ENCODE peak calls at places on chromosomes 3 and 15, in eight cellular contexts. One of them, this sample, is unnamed.

GRCh38 chr15:69160976-69161877 is 792 bp downstream of the GLCE start:
- DNase-seq in SK-N-SH: peak; percentile 66
- DNase-seq in cardiac muscle cell: peak; percentile 67
- DNase-seq in CD8-positive, alpha-beta memory T cell: peak; percentile 25
- DNase-seq in esophagus squamous epithelium: no peak
- DNase-seq in hepatocyte: peak; percentile 65
- DNase-seq in GM23248: peak; percentile 56
- DNase-seq in ovary: peak; percentile 55
- DNase-seq in this sample: peak; percentile 32

GRCh38 chr3:27861047-27862036 is 139.2 kb upstream of the EOMES start:
- DNase-seq in hepatocyte: no peak
- DNase-seq in esophagus squamous epithelium: no peak
- DNase-seq in CD8-positive, alpha-beta memory T cell: peak; percentile 34
- DNase-seq in GM23248: no peak
- DNase-seq in ovary: no peak
- DNase-seq in cardiac muscle cell: no peak
- DNase-seq in SK-N-SH: no peak
- DNase-seq in this sample: peak; percentile 35

GRCh38 chr3:58383904-58384303 is 49.7 kb downstream of the PDHB start:
- DNase-seq in SK-N-SH: no peak
- DNase-seq in cardiac muscle cell: no peak
- DNase-seq in esophagus squamous epithelium: no peak
- DNase-seq in ovary: no peak
- DNase-seq in CD8-positive, alpha-beta memory T cell: no peak
- DNase-seq in hepatocyte: peak; percentile 41
- DNase-seq in GM23248: peak; percentile 99
- DNase-seq in this sample: no peak

GRCh38 chr3:183378545-183378944 is 49.9 kb downstream of the MCF2L2 start:
- DNase-seq in ovary: no peak
- DNase-seq in SK-N-SH: no peak
- DNase-seq in GM23248: no peak
- DNase-seq in cardiac muscle cell: no peak
- DNase-seq in esophagus squamous epithelium: no peak
- DNase-seq in CD8-positive, alpha-beta memory T cell: no peak
- DNase-seq in hepatocyte: no peak
- DNase-seq in this sample: no peak

GRCh38 chr15:75884041-75884440 is 19.6 kb upstream of the FBXO22 start:
- DNase-seq in cardiac muscle cell: no peak
- DNase-seq in SK-N-SH: no peak
- DNase-seq in esophagus squamous epithelium: no peak
- DNase-seq in hepatocyte: no peak
- DNase-seq in CD8-positive, alpha-beta memory T cell: no peak
- DNase-seq in GM23248: peak; percentile 75
- DNase-seq in ovary: no peak
- DNase-seq in this sample: no peak

GRCh38 chr15:99613887-99614642 is 48.3 kb downstream of the MEF2A start:
- DNase-seq in SK-N-SH: no peak
- DNase-seq in esophagus squamous epithelium: no peak
- DNase-seq in hepatocyte: no peak
- DNase-seq in GM23248: peak; percentile 45
- DNase-seq in ovary: no peak
- DNase-seq in cardiac muscle cell: no peak
- DNase-seq in CD8-positive, alpha-beta memory T cell: no peak
- DNase-seq in this sample: no peak

GRCh38 chr3:56919797-56920195 is 118.0 kb upstream of the ARHGEF3 start:
- DNase-seq in SK-N-SH: no peak
- DNase-seq in GM23248: no peak
- DNase-seq in esophagus squamous epithelium: no peak
- DNase-seq in ovary: no peak
- DNase-seq in hepatocyte: no peak
- DNase-seq in CD8-positive, alpha-beta memory T cell: no peak
- DNase-seq in cardiac muscle cell: no peak
- DNase-seq in this sample: no peak

GRCh38 chr3:7630925-7631324 is 770.0 kb downstream of the GRM7 start:
- DNase-seq in cardiac muscle cell: peak; percentile 7
- DNase-seq in ovary: peak; percentile 52
- DNase-seq in hepatocyte: peak; percentile 48
- DNase-seq in CD8-positive, alpha-beta memory T cell: no peak
- DNase-seq in GM23248: no peak
- DNase-seq in esophagus squamous epithelium: no peak
- DNase-seq in SK-N-SH: peak; percentile 79
- DNase-seq in this sample: no peak

GRCh38 chr3:183265157-183265642 is 12.1 kb downstream of the B3GNT5 start:
- DNase-seq in GM23248: no peak
- DNase-seq in cardiac muscle cell: no peak
- DNase-seq in SK-N-SH: no peak
- DNase-seq in esophagus squamous epithelium: no peak
- DNase-seq in CD8-positive, alpha-beta memory T cell: no peak
- DNase-seq in ovary: no peak
- DNase-seq in hepatocyte: no peak
- DNase-seq in this sample: no peak

GRCh38 chr3:46124216-46125143 is 83.6 kb downstream of the CCR1 start:
- DNase-seq in ovary: no peak
- DNase-seq in cardiac muscle cell: no peak
- DNase-seq in SK-N-SH: no peak
- DNase-seq in hepatocyte: no peak
- DNase-seq in esophagus squamous epithelium: no peak
- DNase-seq in GM23248: peak; percentile 22
- DNase-seq in CD8-positive, alpha-beta memory T cell: no peak
- DNase-seq in this sample: no peak

GRCh38 chr3:27353221-27353620 is 16.0 kb downstream of the NEK10 start:
- DNase-seq in ovary: no peak
- DNase-seq in SK-N-SH: no peak
- DNase-seq in GM23248: peak; percentile 48
- DNase-seq in esophagus squamous epithelium: no peak
- DNase-seq in hepatocyte: no peak
- DNase-seq in CD8-positive, alpha-beta memory T cell: no peak
- DNase-seq in cardiac muscle cell: no peak
- DNase-seq in this sample: no peak

GRCh38 chr15:88638626-88639372 is at the start of gene ISG20:
- DNase-seq in cardiac muscle cell: peak; percentile 64
- DNase-seq in ovary: peak; percentile 97
- DNase-seq in CD8-positive, alpha-beta memory T cell: peak; percentile 99
- DNase-seq in SK-N-SH: peak; percentile 50
- DNase-seq in GM23248: peak; percentile 97
- DNase-seq in esophagus squamous epithelium: peak; percentile 91
- DNase-seq in hepatocyte: peak; percentile 97
- DNase-seq in this sample: peak; percentile 91
- H3K4me1 ChIP-seq in cardiac muscle cell: no peaks in the 10 kb centered on the region
- H3K4me1 ChIP-seq in ovary: peaks cover 8% of the 10 kb centered on the region
- H3K4me1 ChIP-seq in CD8-positive, alpha-beta memory T cell: peaks cover 90% of the 10 kb centered on the region
- H3K4me1 ChIP-seq in SK-N-SH: peaks cover 8% of the 10 kb centered on the region
- H3K4me1 ChIP-seq in GM23248: peaks cover 8% of the 10 kb centered on the region
- H3K4me1 ChIP-seq in esophagus squamous epithelium: peaks cover 38% of the 10 kb centered on the region
- H3K4me1 ChIP-seq in hepatocyte: peaks cover 20% of the 10 kb centered on the region
- H3K4me1 ChIP-seq in this sample: peaks cover 81% of the 10 kb centered on the region

GRCh38 chr15:70859322-70859908 is 5.5 kb upstream of the LARP6 start:
- DNase-seq in SK-N-SH: no peak
- DNase-seq in esophagus squamous epithelium: no peak
- DNase-seq in ovary: no peak
- DNase-seq in cardiac muscle cell: no peak
- DNase-seq in hepatocyte: no peak
- DNase-seq in GM23248: no peak
- DNase-seq in CD8-positive, alpha-beta memory T cell: no peak
- DNase-seq in this sample: no peak
- H3K4me1 ChIP-seq in SK-N-SH: peaks cover 39% of the 10 kb centered on the region
- H3K4me1 ChIP-seq in esophagus squamous epithelium: peaks cover 14% of the 10 kb centered on the region
- H3K4me1 ChIP-seq in ovary: peaks cover 12% of the 10 kb centered on the region
- H3K4me1 ChIP-seq in cardiac muscle cell: peaks cover 3% of the 10 kb centered on the region
- H3K4me1 ChIP-seq in hepatocyte: peaks cover 6% of the 10 kb centered on the region
- H3K4me1 ChIP-seq in GM23248: peaks cover 50% of the 10 kb centered on the region
- H3K4me1 ChIP-seq in CD8-positive, alpha-beta memory T cell: no peaks in the 10 kb centered on the region
- H3K4me1 ChIP-seq in this sample: no peaks in the 10 kb centered on the region

GRCh38 chr3:32470362-32470761 is 32.3 kb downstream of the CMTM6 start:
- DNase-seq in cardiac muscle cell: no peak
- DNase-seq in GM23248: no peak
- DNase-seq in ovary: no peak
- DNase-seq in CD8-positive, alpha-beta memory T cell: no peak
- DNase-seq in esophagus squamous epithelium: no peak
- DNase-seq in SK-N-SH: no peak
- DNase-seq in hepatocyte: no peak
- DNase-seq in this sample: no peak
- H3K4me1 ChIP-seq in cardiac muscle cell: no peaks in the 10 kb centered on the region
- H3K4me1 ChIP-seq in GM23248: peaks cover 16% of the 10 kb centered on the region
- H3K4me1 ChIP-seq in ovary: peaks cover 2% of the 10 kb centered on the region
- H3K4me1 ChIP-seq in CD8-positive, alpha-beta memory T cell: peaks cover 18% of the 10 kb centered on the region
- H3K4me1 ChIP-seq in esophagus squamous epithelium: peaks cover 18% of the 10 kb centered on the region
- H3K4me1 ChIP-seq in SK-N-SH: peaks cover 13% of the 10 kb centered on the region
- H3K4me1 ChIP-seq in hepatocyte: no peaks in the 10 kb centered on the region
- H3K4me1 ChIP-seq in this sample: peaks cover 18% of the 10 kb centered on the region

GRCh38 chr3:129597792-129598381 is 8.6 kb downstream of the PLXND1 start:
- DNase-seq in CD8-positive, alpha-beta memory T cell: no peak
- DNase-seq in GM23248: peak; percentile 68
- DNase-seq in ovary: no peak
- DNase-seq in SK-N-SH: no peak
- DNase-seq in esophagus squamous epithelium: no peak
- DNase-seq in cardiac muscle cell: no peak
- DNase-seq in hepatocyte: no peak
- DNase-seq in this sample: no peak
- H3K4me1 ChIP-seq in CD8-positive, alpha-beta memory T cell: peaks cover 23% of the 10 kb centered on the region
- H3K4me1 ChIP-seq in GM23248: peaks cover 62% of the 10 kb centered on the region
- H3K4me1 ChIP-seq in ovary: peaks cover 46% of the 10 kb centered on the region
- H3K4me1 ChIP-seq in SK-N-SH: peaks cover 19% of the 10 kb centered on the region
- H3K4me1 ChIP-seq in esophagus squamous epithelium: peaks cover 82% of the 10 kb centered on the region
- H3K4me1 ChIP-seq in cardiac muscle cell: peaks cover 27% of the 10 kb centered on the region
- H3K4me1 ChIP-seq in hepatocyte: peaks cover 52% of the 10 kb centered on the region
- H3K4me1 ChIP-seq in this sample: peaks cover 17% of the 10 kb centered on the region